ENCODE peak calls at places on chromosomes 11 and 22, in six cellular contexts. N is neural progenitor cell, A is GM23338, K is left lung, C is HCT116, H is left ventricle myocardium inferior. J is an unnamed sample. For H3K4me1, the result is how much of the 10 kb centered on the place peaks cover.

GRCh38 chr22:49433044-49433443 is 394.6 kb downstream of the BRD1 start:
- DNase-seq in N (no peak), A (no peak), K (no peak), C (no peak), H (no peak), J (no peak)

GRCh38 chr11:40292636-40293585 is 1166.5 kb downstream of the LRRC4C start:
- DNase-seq in N (peak), A (peak), K (peak), C (no peak), H (no peak), J (peak)

GRCh38 chr22:50672471-50673230 is at the start of gene SHANK3:
- DNase-seq in N (no peak), A (peak), K (peak), C (no peak), H (peak), J (peak)

GRCh38 chr11:64353101-64353738 is 5.7 kb upstream of the RPS6KA4 start:
- DNase-seq in N (no peak), A (no peak), K (peak), C (no peak), H (no peak), J (no peak)

GRCh38 chr11:118114266-118114665 is 27.5 kb upstream of the SMIM35 start:
- DNase-seq in N (no peak), A (no peak), K (no peak), C (no peak), H (no peak), J (no peak)

GRCh38 chr11:117878939-117879475 is 2.5 kb upstream of the FXYD6 start:
- DNase-seq in N (no peak), A (no peak), K (no peak), C (no peak), H (no peak), J (no peak)

GRCh38 chr22:20847318-20847822 is 11.2 kb downstream of the PI4KA start:
- DNase-seq in N (no peak), A (no peak), K (no peak), C (no peak), H (no peak), J (no peak)

GRCh38 chr11:47928426-47928825 is 51.9 kb upstream of the PTPRJ start:
- DNase-seq in N (no peak), A (peak), K (no peak), C (no peak), H (no peak), J (no peak)

GRCh38 chr11:69943506-69943905 is 124.3 kb upstream of the FGF3 start:
- DNase-seq in N (no peak), A (no peak), K (peak), C (no peak), H (peak), J (no peak)

GRCh38 chr11:6233984-6234313 is 487 bp downstream of the FHIP1B start:
- DNase-seq in N (peak), A (no peak), K (no peak), C (no peak), H (no peak), J (no peak)

GRCh38 chr11:120606116-120607010 is 94.8 kb downstream of the GRIK4 start:
- DNase-seq in N (no peak), A (no peak), K (no peak), C (no peak), H (no peak), J (no peak)

GRCh38 chr11:1942541-1943260 is 4.4 kb upstream of the MRPL23 start:
- DNase-seq in N (no peak), A (no peak), K (peak), C (no peak), H (no peak), J (peak)

GRCh38 chr22:44085743-44086741 is 61.9 kb downstream of the PARVB start:
- DNase-seq in N (peak), A (peak), K (no peak), C (peak), H (peak), J (peak)

GRCh38 chr11:134566311-134566710 is 154.3 kb upstream of the B3GAT1 start:
- DNase-seq in N (no peak), A (no peak), K (no peak), C (no peak), H (no peak), J (no peak)

GRCh38 chr11:123570939-123571590 is 83.4 kb downstream of the SCN3B start:
- DNase-seq in N (no peak), A (no peak), K (no peak), C (no peak), H (no peak), J (no peak)

GRCh38 chr22:45090364-45090960 is 73.3 kb upstream of the NUP50 start:
- DNase-seq in N (peak), A (peak), K (no peak), C (no peak), H (no peak), J (no peak)

GRCh38 chr22:38066381-38067027 is 9.3 kb downstream of the PICK1 start:
- DNase-seq in N (no peak), A (no peak), K (peak), C (no peak), H (no peak), J (no peak)

GRCh38 chr11:124198852-124199389 is 15.8 kb downstream of the OR10D3 start:
- DNase-seq in N (no peak), A (no peak), K (no peak), C (no peak), H (no peak), J (no peak)

GRCh38 chr22:47355388-47355725 is 592.9 kb downstream of the TBC1D22A start:
- DNase-seq in N (no peak), A (no peak), K (no peak), C (no peak), H (no peak), J (no peak)

GRCh38 chr22:17897411-17897810 is 123.1 kb upstream of the BID start:
- DNase-seq in N (no peak), A (no peak), K (no peak), C (no peak), H (no peak), J (no peak)

GRCh38 chr11:128453444-128454336 is 133.7 kb downstream of the ETS1 start:
- DNase-seq in N (no peak), A (no peak), K (no peak), C (no peak), H (peak), J (peak)

GRCh38 chr11:83689062-83689461 is 402.9 kb upstream of the CCDC90B start:
- DNase-seq in N (no peak), A (no peak), K (no peak), C (no peak), H (no peak), J (no peak)

GRCh38 chr11:12880327-12880726 is 128.8 kb upstream of the RASSF10 start:
- DNase-seq in N (no peak), A (no peak), K (no peak), C (no peak), H (no peak), J (no peak)

GRCh38 chr11:1573077-1573846 is 1.2 kb upstream of the DUSP8 start:
- DNase-seq in N (no peak), A (no peak), K (peak), C (no peak), H (no peak), J (no peak)

GRCh38 chr11:87425391-87425790 is 387.7 kb downstream of the TMEM135 start:
- DNase-seq in N (no peak), A (no peak), K (no peak), C (no peak), H (no peak), J (no peak)

GRCh38 chr22:45298934-45299505 is 10.7 kb upstream of the FAM118A start:
- DNase-seq in N (no peak), A (peak), K (no peak), C (no peak), H (no peak), J (no peak)

GRCh38 chr11:130979386-130979972 is 63.2 kb upstream of the SNX19 start:
- DNase-seq in N (peak), A (peak), K (no peak), C (no peak), H (no peak), J (no peak)

GRCh38 chr11:87421422-87421821 is 383.7 kb downstream of the TMEM135 start:
- DNase-seq in N (peak), A (peak), K (no peak), C (peak), H (no peak), J (no peak)

GRCh38 chr22:47750086-47750485 is 987.6 kb downstream of the TBC1D22A start:
- DNase-seq in N (no peak), A (no peak), K (no peak), C (no peak), H (no peak), J (no peak)

GRCh38 chr11:116255234-116255953 is 517.4 kb downstream of the BUD13 start:
- DNase-seq in N (no peak), A (no peak), K (no peak), C (no peak), H (no peak), J (no peak)

GRCh38 chr22:46018859-46019258 is 41.9 kb upstream of the WNT7B start:
- DNase-seq in N (no peak), A (no peak), K (no peak), C (no peak), H (no peak), J (no peak)

GRCh38 chr11:68954970-68955958 is 25.5 kb downstream of the MRGPRD start:
- DNase-seq in N (no peak), A (peak), K (no peak), C (no peak), H (peak), J (peak)

GRCh38 chr11:13055200-13055599 is 46.1 kb downstream of the RASSF10 start:
- DNase-seq in N (no peak), A (no peak), K (no peak), C (no peak), H (no peak), J (no peak)

GRCh38 chr11:90874281-90874680 is 651.4 kb upstream of the CHORDC1 start:
- DNase-seq in N (no peak), A (no peak), K (no peak), C (no peak), H (no peak), J (no peak)

GRCh38 chr11:113045146-113045545 is 83.9 kb downstream of the NCAM1 start:
- DNase-seq in N (no peak), A (no peak), K (no peak), C (no peak), H (no peak), J (no peak)

GRCh38 chr22:32331236-32331917 is 26.3 kb upstream of the RFPL3 start:
- DNase-seq in N (no peak), A (no peak), K (peak), C (no peak), H (no peak), J (no peak)

GRCh38 chr11:118202599-118203422 is 22.0 kb downstream of the JAML start:
- DNase-seq in N (no peak), A (no peak), K (no peak), C (no peak), H (no peak), J (no peak)

GRCh38 chr22:50312371-50312770 is 4.9 kb upstream of the PLXNB2 start:
- DNase-seq in N (no peak), A (no peak), K (no peak), C (no peak), H (no peak), J (no peak)

GRCh38 chr11:74170694-74171629 is at the start of the genes C2CD3 and PPME1:
- DNase-seq in N (peak), A (peak), K (peak), C (peak), H (peak), J (peak)
- H3K27ac ChIP-seq in N (peak), A (peak), K (peak), C (peak), H (peak), J (peak)

DNA sequence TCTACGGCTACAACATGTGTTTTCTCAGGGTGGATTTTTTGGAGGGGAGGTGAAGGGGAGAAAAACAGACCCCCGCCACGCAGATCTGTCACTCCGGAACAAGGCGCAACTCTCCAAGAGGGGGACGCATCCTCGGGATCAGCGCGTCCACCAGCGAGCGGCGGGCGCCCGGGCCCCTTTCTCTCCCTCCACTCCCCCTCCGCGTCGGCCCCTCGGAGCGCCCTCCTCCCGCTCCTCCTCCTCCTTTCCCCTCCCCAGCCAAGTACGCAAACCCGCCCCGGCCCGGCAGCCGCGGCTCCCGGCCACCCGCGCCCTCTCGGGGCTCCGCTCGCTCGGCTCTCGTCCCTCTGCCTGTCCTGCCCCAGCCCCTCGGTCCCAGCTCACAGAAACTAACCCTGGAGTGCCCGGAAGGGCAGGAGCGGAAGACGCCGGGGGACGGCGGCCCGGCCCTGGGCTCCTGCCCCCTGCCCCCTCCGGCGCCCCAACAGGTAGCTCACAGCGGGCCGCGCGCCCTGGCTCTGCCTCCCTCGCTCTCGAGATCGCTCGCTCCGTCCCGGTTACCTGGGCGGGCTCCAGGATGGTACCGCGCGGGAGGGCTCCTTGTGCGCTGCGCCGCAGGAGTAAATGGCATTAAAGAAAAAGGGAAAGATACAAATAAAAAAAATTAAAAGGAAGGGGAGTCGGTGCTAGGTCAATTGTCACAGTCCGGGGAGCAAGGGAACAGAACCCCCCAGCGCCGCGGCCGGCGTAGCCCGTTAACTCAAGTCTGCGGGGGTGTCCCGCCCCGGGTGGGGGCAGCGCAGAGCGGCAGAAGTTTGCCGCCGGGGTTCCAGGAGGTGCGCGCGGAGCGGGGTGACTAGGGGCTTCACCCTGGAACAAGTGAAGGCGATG is 131.4 kb upstream of the C11orf58 start:
- DNase-seq in N (peak), A (peak), K (peak), C (no peak), H (peak), J (no peak)
- H3K4me3 ChIP-seq in N (peak), A (peak), K (peak), C (peak), H (peak), J (peak)

GRCh38 chr22:25404556-25404922 is 159.9 kb upstream of the GRK3 start:
- DNase-seq in N (peak), A (peak), K (peak), C (no peak), H (no peak), J (no peak)
- H3K4me1 ChIP-seq in N (under half), A (under half), K (under half), C (half or more), H (half or more), J (under half)

DNA sequence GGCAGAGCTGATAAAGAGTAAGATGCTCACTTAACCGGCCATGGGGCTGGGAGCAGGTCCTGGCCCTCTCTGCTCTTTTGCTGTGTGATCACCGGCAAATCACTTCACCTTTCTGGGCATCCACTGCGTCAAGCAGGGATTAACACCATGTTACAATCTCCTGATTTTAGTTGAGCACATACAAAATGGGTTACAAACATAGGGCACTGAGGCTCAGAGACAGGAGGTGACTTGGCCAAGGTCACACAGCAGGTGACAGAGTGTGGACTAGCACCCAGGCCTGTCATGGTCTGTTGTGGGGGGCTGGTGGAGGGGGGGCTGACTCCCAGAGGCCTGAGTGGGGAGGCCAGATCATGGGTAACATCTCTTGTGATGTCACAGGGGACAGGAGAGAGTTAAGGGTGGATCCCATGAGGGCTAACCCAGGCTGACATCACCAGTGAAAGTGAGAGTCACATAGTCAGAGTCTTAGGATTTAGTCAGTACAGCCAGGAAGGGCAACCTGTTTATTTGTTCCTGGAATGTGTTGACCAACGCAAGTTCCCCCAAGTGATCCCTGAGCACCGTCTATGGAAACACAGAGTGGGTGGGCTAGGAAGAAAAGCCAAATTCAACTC is 27.8 kb downstream of the GDPD5 start:
- DNase-seq in N (no peak), A (no peak), K (no peak), C (no peak), H (no peak), J (no peak)
- H3K27ac ChIP-seq in N (no peak), A (no peak), K (no peak), C (no peak), H (no peak), J (peak)

DNA sequence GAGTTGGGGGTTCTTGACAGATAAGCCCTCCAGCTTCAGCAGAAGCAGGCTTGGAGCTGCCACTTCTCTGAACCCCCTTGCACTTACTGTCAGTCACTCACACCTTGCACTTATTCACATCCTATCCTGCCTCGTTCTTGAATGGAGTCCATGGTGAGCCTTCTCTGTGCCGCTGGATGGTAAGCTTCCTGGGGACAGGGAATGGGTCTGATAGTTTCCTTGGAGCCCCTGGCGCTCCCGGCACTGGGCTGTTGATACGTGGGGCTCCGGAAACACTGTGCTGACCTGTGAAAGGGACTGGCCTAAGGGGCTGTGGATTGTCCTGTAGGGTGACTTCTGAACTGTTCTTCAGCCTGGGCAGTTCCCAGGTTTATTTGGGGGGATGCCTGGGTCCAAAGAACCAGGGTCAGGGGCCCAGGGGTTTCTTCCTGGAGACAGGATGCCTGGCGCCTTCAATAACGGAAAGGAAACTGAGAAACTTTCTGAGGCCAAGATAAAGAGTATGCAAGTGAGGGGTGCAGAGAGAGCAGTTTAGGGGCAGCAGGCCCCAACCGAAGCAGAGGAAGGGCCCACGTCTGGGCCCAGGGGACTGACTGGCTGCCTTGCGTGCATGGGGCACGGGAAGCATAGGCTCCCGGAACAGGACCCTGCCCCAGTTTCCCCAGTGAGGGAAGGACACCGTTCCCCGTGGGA is 709 bp upstream of the ST3GAL4 start:
- DNase-seq in N (no peak), A (no peak), K (no peak), C (no peak), H (peak), J (no peak)
- H3K4me3 ChIP-seq in N (peak), A (peak), K (peak), C (peak), H (peak), J (peak)

GRCh38 chr22:27150530-27150909 is 493.1 kb downstream of the MIAT start:
- DNase-seq in N (no peak), A (no peak), K (no peak), C (no peak), H (no peak), J (no peak)

GRCh38 chr22:27149886-27150529 is 492.6 kb downstream of the MIAT start:
- DNase-seq in N (no peak), A (no peak), K (no peak), C (no peak), H (no peak), J (no peak)

GRCh38 chr22:27146871-27147591 is 489.6 kb downstream of the MIAT start:
- DNase-seq in N (no peak), A (no peak), K (no peak), C (no peak), H (no peak), J (no peak)

GRCh38 chr22:27148886-27149470 is 491.6 kb downstream of the MIAT start:
- DNase-seq in N (no peak), A (no peak), K (no peak), C (no peak), H (no peak), J (no peak)

GRCh38 chr22:27148025-27148424 is 490.6 kb downstream of the MIAT start:
- DNase-seq in N (no peak), A (no peak), K (no peak), C (no peak), H (no peak), J (no peak)
- H3K4me1 ChIP-seq in N (under half), A (under half), K (under half), C (under half), H (under half), J (under half)

DNA sequence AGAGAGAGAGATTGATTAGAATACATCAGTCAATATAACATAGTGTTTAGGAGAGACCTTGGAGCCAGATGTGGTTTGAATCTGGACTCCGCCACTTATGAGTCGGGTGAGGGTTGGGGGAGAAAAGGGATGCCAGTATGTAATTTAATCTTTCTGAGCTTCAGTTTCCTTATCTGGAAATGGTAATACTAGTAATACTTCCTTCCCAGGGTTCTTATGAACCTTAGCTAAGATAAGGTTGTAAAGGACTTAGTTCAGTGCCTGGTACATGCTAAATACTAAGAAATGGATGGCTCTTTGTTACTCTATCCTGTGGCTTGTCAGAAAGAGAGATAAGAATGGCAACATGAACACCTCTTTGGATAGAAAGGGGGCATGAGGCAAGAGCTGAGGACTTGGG is 226.1 kb upstream of the NARS2 start:
- DNase-seq in N (no peak), A (no peak), K (no peak), C (no peak), H (no peak), J (no peak)
- H3K27ac ChIP-seq in N (no peak), A (no peak), K (peak), C (no peak), H (peak), J (no peak)

GRCh38 chr11:65921876-65922275 is 2.6 kb downstream of the DRAP1 start:
- DNase-seq in N (no peak), A (no peak), K (no peak), C (no peak), H (no peak), J (no peak)

GRCh38 chr11:65922565-65922964 is 3.3 kb downstream of the DRAP1 start:
- DNase-seq in N (no peak), A (no peak), K (no peak), C (no peak), H (no peak), J (no peak)

GRCh38 chr11:65920035-65920802 is 993 bp downstream of the DRAP1 start:
- DNase-seq in N (no peak), A (no peak), K (peak), C (no peak), H (peak), J (peak)

GRCh38 chr11:65919151-65920034 is at the start of gene DRAP1:
- DNase-seq in N (peak), A (peak), K (peak), C (peak), H (peak), J (peak)

GRCh38 chr11:65921033-65921555 is 1.9 kb downstream of the DRAP1 start:
- DNase-seq in N (no peak), A (no peak), K (no peak), C (no peak), H (no peak), J (no peak)
- H3K4me3 ChIP-seq in N (no peak), A (no peak), K (peak), C (no peak), H (peak), J (no peak)

GRCh38 chr11:43532046-43532445 is 148.5 kb upstream of the HSD17B12 start:
- DNase-seq in N (no peak), A (no peak), K (no peak), C (no peak), H (no peak), J (no peak)
- H3K4me1 ChIP-seq in N (under half), A (under half), K (under half), C (under half), H (under half), J (under half)